ENCODE peak calls at places on chromosome 13, in seven cellular contexts. D is NCI-H69; Z is Right ventricle myocardium inferior; J is activated CD8-positive, alpha-beta T cell treated with anti-CD3 and anti-CD28 coated beads for 36 hours; T is NCI-H774; W is AG09319; Y is GOT3. F is an unnamed sample.

GRCh38 chr13:23810842-23811241 is 78.4 kb downstream of the MIPEP start:
- DNase-seq in Z (no peak), Y (no peak), D (no peak), J (no peak), T (no peak), W (no peak), F (no peak)

GRCh38 chr13:49641810-49642291 is 13.5 kb downstream of the ARL11 start:
- DNase-seq in Y (no peak), W (peak), D (no peak), Z (peak), J (no peak), T (no peak), F (no peak)

GRCh38 chr13:67227131-67227983 is 2.8 kb downstream of the PCDH9 start:
- DNase-seq in Z (no peak), D (peak), T (no peak), Y (no peak), W (no peak), J (no peak), F (no peak)

GRCh38 chr13:50156140-50156539 is 140.9 kb downstream of the KCNRG start:
- DNase-seq in D (no peak), Z (no peak), Y (no peak), J (no peak), T (no peak), W (no peak), F (no peak)

GRCh38 chr13:87671824-87672603 is 843 bp downstream of the SLITRK5 start:
- DNase-seq in Y (no peak), Z (no peak), T (no peak), D (peak), J (no peak), W (no peak), F (peak)

GRCh38 chr13:51501592-51502205 is 48.9 kb upstream of the INTS6 start:
- DNase-seq in Y (no peak), T (no peak), J (no peak), D (no peak), Z (no peak), W (no peak), F (no peak)

GRCh38 chr13:34647379-34647778 is 294.7 kb upstream of the NBEA start:
- DNase-seq in Y (no peak), Z (no peak), T (no peak), J (no peak), W (no peak), D (no peak), F (no peak)

GRCh38 chr13:109871018-109871370 is 84.6 kb upstream of the IRS2 start:
- DNase-seq in D (no peak), J (no peak), T (no peak), W (no peak), Z (no peak), Y (no peak), F (no peak)

GRCh38 chr13:35549481-35549880 is 73.0 kb upstream of the MAB21L1 start:
- DNase-seq in W (peak), Z (no peak), Y (no peak), D (peak), J (no peak), T (no peak), F (no peak)

GRCh38 chr13:28380319-28380718 is 114.6 kb downstream of the FLT1 start:
- DNase-seq in Y (no peak), D (no peak), J (no peak), T (no peak), Z (no peak), W (no peak), F (no peak)